ENCODE peak calls at places on chromosome 20, in seven cellular contexts. One of them, this sample, is unnamed.

GRCh38 chr20:62305149-62305764 is 2.5 kb downstream of the ADRM1 start:
- DNase-seq in left ventricle myocardium inferior: no peak
- DNase-seq in MG63: no peak
- DNase-seq in left ventricle myocardium superior: no peak
- DNase-seq in T1000: no peak
- DNase-seq in mucosa of gallbladder: no peak
- DNase-seq in activated gamma-delta T cell treated with anti-CD3 and anti-CD28 coated beads, Interleukin-2, amount 50 U/mL, for 16 hours: no peak
- DNase-seq in this sample: no peak

GRCh38 chr20:38870733-38871559 is 55.3 kb upstream of the FAM83D start:
- DNase-seq in MG63: peak
- DNase-seq in left ventricle myocardium inferior: no peak
- DNase-seq in mucosa of gallbladder: no peak
- DNase-seq in activated gamma-delta T cell treated with anti-CD3 and anti-CD28 coated beads, Interleukin-2, amount 50 U/mL, for 16 hours: no peak
- DNase-seq in T1000: no peak
- DNase-seq in left ventricle myocardium superior: no peak
- DNase-seq in this sample: peak

GRCh38 chr20:62598761-62599194 is 43.5 kb upstream of the SLCO4A1 start:
- DNase-seq in MG63: peak
- DNase-seq in activated gamma-delta T cell treated with anti-CD3 and anti-CD28 coated beads, Interleukin-2, amount 50 U/mL, for 16 hours: no peak
- DNase-seq in T1000: no peak
- DNase-seq in left ventricle myocardium inferior: no peak
- DNase-seq in mucosa of gallbladder: no peak
- DNase-seq in left ventricle myocardium superior: peak
- DNase-seq in this sample: no peak

GRCh38 chr20:44424039-44424495 is 51.6 kb upstream of the TTPAL start:
- DNase-seq in activated gamma-delta T cell treated with anti-CD3 and anti-CD28 coated beads, Interleukin-2, amount 50 U/mL, for 16 hours: no peak
- DNase-seq in mucosa of gallbladder: no peak
- DNase-seq in MG63: no peak
- DNase-seq in left ventricle myocardium inferior: no peak
- DNase-seq in left ventricle myocardium superior: no peak
- DNase-seq in T1000: no peak
- DNase-seq in this sample: no peak

GRCh38 chr20:53154540-53154939 is 182.4 kb downstream of the TSHZ2 start:
- DNase-seq in mucosa of gallbladder: no peak
- DNase-seq in left ventricle myocardium superior: no peak
- DNase-seq in left ventricle myocardium inferior: no peak
- DNase-seq in MG63: no peak
- DNase-seq in T1000: no peak
- DNase-seq in activated gamma-delta T cell treated with anti-CD3 and anti-CD28 coated beads, Interleukin-2, amount 50 U/mL, for 16 hours: no peak
- DNase-seq in this sample: no peak

GRCh38 chr20:32969356-32970114 is 34.7 kb downstream of the SUN5 start:
- DNase-seq in mucosa of gallbladder: peak
- DNase-seq in activated gamma-delta T cell treated with anti-CD3 and anti-CD28 coated beads, Interleukin-2, amount 50 U/mL, for 16 hours: no peak
- DNase-seq in T1000: no peak
- DNase-seq in MG63: no peak
- DNase-seq in left ventricle myocardium inferior: no peak
- DNase-seq in left ventricle myocardium superior: no peak
- DNase-seq in this sample: no peak

GRCh38 chr20:33999025-33999629 is 5.4 kb downstream of the RALY start:
- DNase-seq in left ventricle myocardium inferior: no peak
- DNase-seq in activated gamma-delta T cell treated with anti-CD3 and anti-CD28 coated beads, Interleukin-2, amount 50 U/mL, for 16 hours: no peak
- DNase-seq in MG63: peak
- DNase-seq in T1000: no peak
- DNase-seq in left ventricle myocardium superior: no peak
- DNase-seq in mucosa of gallbladder: no peak
- DNase-seq in this sample: no peak

GRCh38 chr20:64010711-64011237 is 25.2 kb upstream of the C20orf204 start:
- DNase-seq in activated gamma-delta T cell treated with anti-CD3 and anti-CD28 coated beads, Interleukin-2, amount 50 U/mL, for 16 hours: no peak
- DNase-seq in T1000: no peak
- DNase-seq in left ventricle myocardium superior: no peak
- DNase-seq in mucosa of gallbladder: no peak
- DNase-seq in MG63: no peak
- DNase-seq in left ventricle myocardium inferior: no peak
- DNase-seq in this sample: no peak

GRCh38 chr20:51360451-51361230 is 181.9 kb downstream of the NFATC2 start:
- DNase-seq in mucosa of gallbladder: no peak
- DNase-seq in left ventricle myocardium superior: no peak
- DNase-seq in left ventricle myocardium inferior: no peak
- DNase-seq in activated gamma-delta T cell treated with anti-CD3 and anti-CD28 coated beads, Interleukin-2, amount 50 U/mL, for 16 hours: no peak
- DNase-seq in MG63: peak
- DNase-seq in T1000: peak
- DNase-seq in this sample: no peak

GRCh38 chr20:48459729-48460395 is 367.9 kb downstream of the PREX1 start:
- DNase-seq in left ventricle myocardium inferior: no peak
- DNase-seq in MG63: no peak
- DNase-seq in mucosa of gallbladder: no peak
- DNase-seq in T1000: no peak
- DNase-seq in left ventricle myocardium superior: no peak
- DNase-seq in activated gamma-delta T cell treated with anti-CD3 and anti-CD28 coated beads, Interleukin-2, amount 50 U/mL, for 16 hours: no peak
- DNase-seq in this sample: no peak

GRCh38 chr20:10922941-10923340 is 249.1 kb upstream of the JAG1 start:
- DNase-seq in T1000: peak
- DNase-seq in activated gamma-delta T cell treated with anti-CD3 and anti-CD28 coated beads, Interleukin-2, amount 50 U/mL, for 16 hours: no peak
- DNase-seq in left ventricle myocardium superior: no peak
- DNase-seq in MG63: peak
- DNase-seq in left ventricle myocardium inferior: no peak
- DNase-seq in mucosa of gallbladder: no peak
- DNase-seq in this sample: no peak

GRCh38 chr20:7195704-7196103 is 428.2 kb downstream of the BMP2 start:
- DNase-seq in mucosa of gallbladder: no peak
- DNase-seq in MG63: peak
- DNase-seq in T1000: peak
- DNase-seq in left ventricle myocardium inferior: no peak
- DNase-seq in left ventricle myocardium superior: no peak
- DNase-seq in activated gamma-delta T cell treated with anti-CD3 and anti-CD28 coated beads, Interleukin-2, amount 50 U/mL, for 16 hours: no peak
- DNase-seq in this sample: no peak

GRCh38 chr20:18839507-18840247 is 26.1 kb downstream of the SCP2D1 start:
- DNase-seq in left ventricle myocardium superior: no peak
- DNase-seq in mucosa of gallbladder: no peak
- DNase-seq in MG63: peak
- DNase-seq in left ventricle myocardium inferior: no peak
- DNase-seq in activated gamma-delta T cell treated with anti-CD3 and anti-CD28 coated beads, Interleukin-2, amount 50 U/mL, for 16 hours: no peak
- DNase-seq in T1000: no peak
- DNase-seq in this sample: no peak